ENCODE peak calls at places on chromosomes 16 and 17, in seven cellular contexts. N, F, C, L, M, X and P are unnamed samples.

GRCh38 chr17:2171725-2172446 is 117.0 kb downstream of the HIC1 start:
- DNase-seq in N (no peak), F (peak), C (peak), L (no peak), M (peak), X (no peak), P (no peak)

GRCh38 chr16:3234543-3235541 is at the start of gene ZNF200:
- DNase-seq in N (peak), F (peak), C (peak), L (peak), M (peak), X (peak), P (peak)

GRCh38 chr17:17084317-17084835 is 42.1 kb downstream of the MPRIP start:
- DNase-seq in N (no peak), F (no peak), C (no peak), L (no peak), M (no peak), X (no peak), P (no peak)

GRCh38 chr17:47855737-47856136 is 4.8 kb upstream of the SP6 start:
- DNase-seq in N (no peak), F (no peak), C (no peak), L (no peak), M (no peak), X (no peak), P (peak)

GRCh38 chr16:10978846-10979446 is 34.6 kb downstream of the CLEC16A start:
- DNase-seq in N (no peak), F (no peak), C (no peak), L (no peak), M (no peak), X (no peak), P (no peak)

GRCh38 chr16:72829846-72830620 is 217.9 kb downstream of the ZFHX3 start:
- DNase-seq in N (no peak), F (no peak), C (no peak), L (no peak), M (no peak), X (no peak), P (no peak)

GRCh38 chr16:273547-274421 is 2.0 kb downstream of the RGS11 start:
- DNase-seq in N (no peak), F (no peak), C (peak), L (peak), M (no peak), X (no peak), P (no peak)

GRCh38 chr17:2853111-2853721 is 57.0 kb downstream of the RAP1GAP2 start:
- DNase-seq in N (no peak), F (peak), C (peak), L (peak), M (no peak), X (peak), P (peak)

GRCh38 chr17:14301279-14301760 is 439 bp downstream of the HS3ST3B1 start:
- DNase-seq in N (no peak), F (no peak), C (peak), L (peak), M (no peak), X (no peak), P (peak)

GRCh38 chr16:23164736-23165135 is 15.5 kb upstream of the USP31 start:
- DNase-seq in N (no peak), F (no peak), C (no peak), L (no peak), M (no peak), X (no peak), P (no peak)

GRCh38 chr16:57590654-57591085 is 37.8 kb upstream of the ADGRG1 start:
- DNase-seq in N (no peak), F (no peak), C (peak), L (peak), M (no peak), X (no peak), P (no peak)

GRCh38 chr17:47785538-47786123 is 36.0 kb downstream of the OSBPL7 start:
- DNase-seq in N (peak), F (no peak), C (peak), L (peak), M (no peak), X (no peak), P (peak)

GRCh38 chr17:74757502-74757901 is 9.1 kb downstream of the NHERF1 start:
- DNase-seq in N (no peak), F (peak), C (peak), L (peak), M (no peak), X (no peak), P (no peak)

GRCh38 chr16:19809121-19809635 is 75.5 kb downstream of the GPRC5B start:
- DNase-seq in N (no peak), F (no peak), C (no peak), L (peak), M (peak), X (no peak), P (no peak)

GRCh38 chr17:71855000-71855399 is 265.8 kb upstream of the SOX9 start:
- DNase-seq in N (no peak), F (no peak), C (no peak), L (no peak), M (no peak), X (no peak), P (no peak)

GRCh38 chr16:69859105-69859969 is 91.8 kb upstream of the CLEC18A start:
- DNase-seq in N (no peak), F (peak), C (peak), L (peak), M (no peak), X (no peak), P (peak)

GRCh38 chr17:42687707-42688275 is 5.5 kb downstream of the CNTNAP1 start:
- DNase-seq in N (no peak), F (no peak), C (no peak), L (no peak), M (no peak), X (no peak), P (no peak)

GRCh38 chr16:1941924-1942809 is 832 bp downstream of the MSRB1 start:
- DNase-seq in N (no peak), F (no peak), C (peak), L (peak), M (no peak), X (peak), P (no peak)

GRCh38 chr16:70650216-70650615 is 3.9 kb downstream of the IL34 start:
- DNase-seq in N (no peak), F (no peak), C (no peak), L (no peak), M (no peak), X (no peak), P (no peak)

GRCh38 chr16:9094008-9094846 is 2.8 kb downstream of the HAPSTR1 start:
- DNase-seq in N (no peak), F (no peak), C (no peak), L (no peak), M (no peak), X (no peak), P (no peak)

GRCh38 chr17:4560837-4561241 is 462 bp upstream of the GGT6 start:
- DNase-seq in N (no peak), F (no peak), C (no peak), L (no peak), M (no peak), X (no peak), P (no peak)

GRCh38 chr17:73290399-73291259 is 21.2 kb downstream of the CDC42EP4 start:
- DNase-seq in N (no peak), F (no peak), C (peak), L (no peak), M (no peak), X (no peak), P (no peak)

GRCh38 chr16:12467418-12468210 is 336.1 kb downstream of the CPPED1 start:
- DNase-seq in N (no peak), F (no peak), C (no peak), L (no peak), M (no peak), X (no peak), P (no peak)

GRCh38 chr16:10926094-10926493 is 16.2 kb downstream of the DEXI start:
- DNase-seq in N (no peak), F (no peak), C (no peak), L (no peak), M (no peak), X (no peak), P (no peak)

GRCh38 chr17:41860254-41860931 is 4.8 kb downstream of the KLHL11 start:
- DNase-seq in N (no peak), F (no peak), C (no peak), L (no peak), M (no peak), X (no peak), P (no peak)

GRCh38 chr17:75535119-75535537 is 9.6 kb downstream of the LLGL2 start:
- DNase-seq in N (peak), F (no peak), C (no peak), L (peak), M (no peak), X (no peak), P (no peak)

GRCh38 chr17:75011788-75012319 is 616 bp upstream of the MRPL58 start:
- DNase-seq in N (no peak), F (peak), C (peak), L (peak), M (peak), X (peak), P (no peak)

GRCh38 chr17:67442787-67443624 is 65.9 kb downstream of the PITPNC1 start:
- DNase-seq in N (no peak), F (no peak), C (no peak), L (no peak), M (no peak), X (no peak), P (no peak)

GRCh38 chr16:58280846-58281301 is 14.0 kb downstream of the PRSS54 start:
- DNase-seq in N (no peak), F (no peak), C (peak), L (peak), M (no peak), X (no peak), P (no peak)

GRCh38 chr17:65109990-65110680 is 27.0 kb upstream of the RGS9 start:
- DNase-seq in N (no peak), F (no peak), C (peak), L (no peak), M (no peak), X (no peak), P (no peak)

GRCh38 chr17:60535382-60536279 is 9.6 kb upstream of the APPBP2 start:
- DNase-seq in N (no peak), F (no peak), C (no peak), L (no peak), M (no peak), X (no peak), P (no peak)

GRCh38 chr16:20960899-20961298 is 60.3 kb downstream of the LYRM1 start:
- DNase-seq in N (no peak), F (no peak), C (no peak), L (no peak), M (no peak), X (no peak), P (no peak)

GRCh38 chr16:20957153-20957552 is 56.6 kb downstream of the LYRM1 start:
- DNase-seq in N (no peak), F (no peak), C (no peak), L (no peak), M (no peak), X (no peak), P (no peak)

GRCh38 chr16:20952144-20952797 is 51.7 kb downstream of the LYRM1 start:
- DNase-seq in N (no peak), F (no peak), C (peak), L (no peak), M (no peak), X (no peak), P (no peak)

GRCh38 chr16:20954574-20954973 is 54.0 kb downstream of the LYRM1 start:
- DNase-seq in N (no peak), F (no peak), C (no peak), L (no peak), M (no peak), X (no peak), P (no peak)

DNA sequence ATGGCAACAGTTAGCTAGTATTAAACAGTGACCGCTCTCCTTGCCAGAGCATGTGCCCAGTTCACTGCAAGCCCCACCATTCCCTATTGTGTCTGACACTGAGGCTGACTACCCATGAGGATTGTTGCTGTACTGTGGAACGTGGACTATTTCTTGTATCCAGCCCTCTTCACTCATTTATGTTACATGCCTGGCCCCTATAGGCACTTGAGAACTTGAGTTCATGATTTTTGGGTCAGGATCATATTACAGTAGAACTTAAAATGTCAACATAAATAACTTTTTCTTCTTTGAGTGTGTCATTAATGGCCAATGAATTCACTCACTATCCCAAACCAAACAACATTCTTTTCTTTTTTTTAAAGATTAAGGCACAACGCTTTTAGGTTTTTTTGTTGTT is 55.7 kb downstream of the LYRM1 start:
- DNase-seq in N (no peak), F (no peak), C (no peak), L (no peak), M (no peak), X (no peak), P (no peak)
- TF ChIP-seq CTCF in N (no peak), F (no peak), C (no peak), L (no peak), M (no peak), X (no peak), P (no peak)

DNA sequence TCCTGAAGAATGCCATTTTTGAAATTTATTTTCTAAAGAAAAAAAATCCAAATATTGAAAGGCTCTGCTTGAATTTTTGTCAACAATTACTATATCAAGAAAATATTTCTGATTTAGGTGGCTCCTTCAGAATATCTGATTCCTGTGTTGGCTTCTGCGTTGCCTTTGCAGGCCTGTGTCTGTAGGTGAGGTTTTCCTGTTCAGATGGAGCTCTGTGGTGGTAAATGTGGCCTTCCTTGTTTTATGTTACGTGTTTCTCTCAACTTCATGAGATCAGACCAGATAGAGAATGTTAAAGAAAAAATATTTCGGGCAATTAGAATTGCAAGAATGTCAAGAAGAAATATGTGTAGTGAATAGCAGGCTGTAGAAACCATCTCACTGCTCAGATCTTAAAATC is 69.7 kb downstream of the RPTOR start:
- DNase-seq in N (no peak), F (no peak), C (no peak), L (no peak), M (no peak), X (no peak), P (no peak)
- TF ChIP-seq CTCF in N (no peak), F (no peak), C (no peak), L (no peak), M (no peak), X (no peak), P (no peak)

GRCh38 chr16:77916111-77916510 is 106.2 kb upstream of the CLEC3A start:
- DNase-seq in N (no peak), F (no peak), C (no peak), L (no peak), M (no peak), X (no peak), P (no peak)
- TF ChIP-seq CTCF in N (no peak), F (no peak), C (no peak), L (no peak), M (no peak), X (no peak), P (no peak)

GRCh38 chr17:58329035-58329807 is 626 bp upstream of the TSPOAP1 start:
- DNase-seq in N (no peak), F (peak), C (no peak), L (no peak), M (no peak), X (no peak), P (no peak)
- TF ChIP-seq CTCF in N (no peak), F (no peak), C (no peak), L (peak), M (no peak), X (no peak), P (no peak)

DNA sequence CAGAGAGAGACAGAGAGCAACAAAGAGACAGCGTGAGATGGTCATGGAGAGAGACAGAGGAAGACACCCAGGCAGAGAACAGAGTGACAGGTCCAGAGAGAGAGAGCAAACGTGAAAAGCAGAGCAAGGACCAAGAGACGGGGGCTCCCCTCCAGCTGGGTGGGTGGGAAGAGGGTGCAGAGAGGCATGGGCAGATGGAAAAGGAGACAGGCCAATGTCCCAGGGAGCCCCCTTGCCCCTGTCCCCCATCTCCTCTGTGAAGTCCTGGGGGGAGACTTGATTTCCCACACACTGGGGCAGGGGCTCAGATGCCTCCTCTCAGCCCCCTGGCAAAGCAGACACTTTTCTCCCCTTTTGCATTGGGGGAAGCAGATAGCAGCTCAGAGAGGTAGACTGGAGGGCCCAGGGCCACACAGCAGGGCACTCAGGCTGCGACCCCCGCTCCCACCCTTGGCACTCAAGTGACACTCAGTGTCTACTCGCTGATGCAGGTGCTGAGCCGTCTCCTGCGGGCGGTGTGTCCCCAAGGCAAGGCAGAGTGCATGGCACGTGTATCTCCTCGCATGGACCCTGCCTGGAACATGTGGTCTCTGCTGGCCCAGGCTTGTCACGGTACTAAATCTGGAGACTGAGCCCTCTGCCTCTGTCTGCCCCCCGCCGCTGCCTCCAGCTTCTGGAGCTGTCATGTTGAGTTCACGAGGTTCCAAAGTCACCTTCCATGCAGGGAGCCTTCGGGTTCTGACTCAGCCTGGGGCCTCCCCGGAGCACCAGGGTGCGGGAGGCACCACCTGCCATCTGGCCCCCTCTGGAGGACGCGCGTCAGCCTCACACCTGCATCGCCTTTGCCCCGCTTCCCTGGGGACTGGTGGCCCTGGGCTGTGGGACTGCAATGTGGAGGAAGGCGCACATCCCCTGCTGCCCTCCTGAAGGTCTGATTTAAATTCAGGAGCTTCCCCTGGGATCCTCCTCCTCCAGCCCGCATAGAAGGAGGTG is 215.9 kb upstream of the GSE1 start:
- DNase-seq in N (no peak), F (peak), C (peak), L (peak), M (no peak), X (peak), P (no peak)
- TF ChIP-seq CTCF in N (peak), F (no peak), C (peak), L (no peak), M (no peak), X (no peak), P (no peak)

DNA sequence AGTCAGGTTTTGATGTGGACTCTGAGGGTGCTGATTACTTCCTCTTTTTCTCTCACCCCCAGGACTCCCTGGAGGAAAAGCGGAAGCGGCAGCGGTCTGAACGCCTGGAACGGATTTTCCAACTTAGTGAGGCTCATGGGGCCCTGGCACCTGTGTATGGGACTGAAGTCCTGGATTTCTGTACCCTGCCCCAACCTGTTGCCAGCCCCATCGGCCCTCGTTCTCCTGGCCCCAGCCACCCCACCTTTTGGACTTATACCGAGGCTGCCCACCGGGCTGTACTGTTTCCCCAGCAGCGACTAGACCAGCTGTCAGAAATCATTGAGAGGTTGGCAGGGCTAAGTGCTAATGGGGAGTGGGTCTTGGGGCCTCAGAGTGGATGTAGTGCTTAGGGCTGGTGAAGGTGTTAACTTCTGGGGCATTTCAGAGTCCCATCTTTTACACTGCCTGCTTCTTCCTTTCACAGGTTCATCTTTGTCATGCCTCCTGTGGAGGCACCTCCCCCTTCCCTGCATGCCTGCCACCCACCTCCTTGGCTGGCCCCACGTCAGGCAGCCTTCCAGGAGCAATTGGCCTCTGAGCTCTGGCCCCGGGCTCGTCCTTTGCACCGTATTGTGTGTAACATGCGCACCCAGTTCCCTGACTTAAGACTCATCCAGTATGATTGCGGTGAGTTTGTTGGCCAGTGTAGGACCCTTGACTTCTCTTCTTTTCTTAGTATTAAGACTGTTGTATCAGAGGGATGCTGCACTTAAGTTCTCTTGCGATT is 19.1 kb upstream of the PHKG2 start:
- DNase-seq in N (no peak), F (no peak), C (no peak), L (no peak), M (no peak), X (no peak), P (no peak)
- TF ChIP-seq CTCF in N (no peak), F (no peak), C (no peak), L (no peak), M (no peak), X (no peak), P (no peak)

DNA sequence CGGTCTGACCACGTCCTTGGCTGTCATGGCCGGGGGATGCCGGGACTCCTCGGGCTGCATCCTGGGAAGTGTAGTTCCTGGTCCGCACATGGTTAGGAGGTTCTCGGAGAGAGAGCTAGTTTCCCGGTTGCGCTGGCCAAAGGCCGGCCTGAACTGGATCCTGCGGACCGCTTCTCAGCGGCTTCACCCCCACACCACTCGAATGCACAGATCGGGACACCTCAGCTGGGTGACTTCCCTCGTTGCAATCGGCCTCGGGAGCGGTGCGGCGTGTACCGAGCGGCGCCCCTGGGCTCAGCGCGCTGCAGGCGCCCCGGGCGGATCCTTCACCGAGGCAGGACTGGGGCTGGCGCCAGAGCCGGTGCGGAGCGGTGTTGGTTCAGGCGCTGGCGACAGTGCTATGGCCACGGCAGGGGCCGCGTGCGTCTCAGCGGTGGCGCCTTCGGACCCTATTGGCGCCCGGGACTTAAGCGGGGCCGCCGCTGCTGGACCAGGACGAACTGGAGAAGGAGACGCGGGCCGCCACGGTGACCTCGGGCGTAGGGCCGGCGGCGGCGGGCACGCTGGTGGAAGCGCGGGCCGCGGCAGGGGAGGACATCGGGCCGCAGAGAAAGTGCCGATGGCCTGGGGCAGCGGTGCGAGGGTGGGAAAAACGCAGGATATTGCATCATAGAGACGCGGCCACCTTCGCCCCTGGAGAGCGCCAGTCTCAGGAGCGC is 11.5 kb downstream of the ZNF629 start:
- DNase-seq in N (peak), F (peak), C (peak), L (peak), M (peak), X (peak), P (peak)
- TF ChIP-seq CTCF in N (no peak), F (no peak), C (no peak), L (no peak), M (no peak), X (no peak), P (no peak)

GRCh38 chr16:25786748-25787147 is 95.0 kb downstream of the HS3ST4 start:
- DNase-seq in N (no peak), F (no peak), C (no peak), L (no peak), M (no peak), X (no peak), P (no peak)
- TF ChIP-seq CTCF in N (no peak), F (no peak), C (no peak), L (no peak), M (no peak), X (no peak), P (no peak)